ENCODE peak calls at places on chromosomes 5 and 9, in six cellular contexts. Z, R, A, F, X and M are unnamed samples.
A peak's percentile ranks its signal among the peaks of the same experiment; 100 is the strongest.

GRCh38 chr5:2736872-2737271 is 14.6 kb downstream of the IRX2 start:
- DNase-seq in Z (no peak), A (no peak), R (no peak), X (no peak), F (no peak), M (no peak)

GRCh38 chr9:35935755-35936509 is 22.0 kb downstream of the OR2S2 start:
- DNase-seq in R (no peak), Z (no peak), X (no peak), A (no peak), F (no peak), M (no peak)

GRCh38 chr5:110054240-110054639 is 364.5 kb downstream of the MAN2A1 start:
- DNase-seq in F (no peak), A (no peak), X (no peak), R (no peak), Z (no peak), M (no peak)

GRCh38 chr5:173866249-173867172 is 21.6 kb upstream of the CPEB4 start:
- DNase-seq in A (peak; percentile 28), R (no peak), F (no peak), X (peak; percentile 44), Z (peak; percentile 25), M (peak; percentile 94)

GRCh38 chr9:85004818-85005413 is 335.4 kb downstream of the NTRK2 start:
- DNase-seq in F (no peak), Z (no peak), A (no peak), R (no peak), X (no peak), M (no peak)

GRCh38 chr5:140875085-140876065 is at the start of gene PCDHA12:
- DNase-seq in F (no peak), Z (no peak), X (peak; percentile 46), A (no peak), R (no peak), M (no peak)

GRCh38 chr5:173689713-173690360 is 73.4 kb upstream of the BOD1 start:
- DNase-seq in X (no peak), Z (no peak), R (no peak), F (no peak), A (no peak), M (no peak)

GRCh38 chr9:93132946-93133640 is 958 bp downstream of the NINJ1 start:
- DNase-seq in Z (no peak), R (no peak), X (peak; percentile 79), A (no peak), F (peak; percentile 63), M (no peak)

GRCh38 chr5:171589461-171589860 is 170.0 kb downstream of the FGF18 start:
- DNase-seq in Z (no peak), F (no peak), X (no peak), A (no peak), R (no peak), M (no peak)

DNA sequence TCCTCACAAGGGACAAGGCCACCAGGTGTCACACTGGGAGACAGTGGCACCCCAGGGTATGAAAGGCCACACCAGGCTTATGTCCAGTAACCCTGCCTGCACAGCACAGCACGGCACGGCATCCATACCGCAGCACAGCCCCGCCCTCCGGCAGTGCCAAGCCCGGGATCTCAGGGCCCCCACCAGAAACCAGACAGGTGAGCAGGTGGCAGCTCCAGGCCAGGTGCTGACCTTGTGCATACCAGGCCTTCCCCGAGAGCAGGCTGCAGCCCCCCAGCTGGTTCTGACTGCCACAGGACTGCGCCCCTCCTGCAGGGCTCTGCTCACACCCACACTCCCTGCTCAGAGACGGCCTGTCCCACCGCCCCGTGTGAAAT is 56.5 kb downstream of the ADAMTS2 start:
- DNase-seq in A (no peak), F (no peak), R (no peak), X (no peak), Z (no peak), M (peak; percentile 39)
- H3K27ac ChIP-seq in A (no peak overlapping the region), F (no peak overlapping the region), R (peak overlapping the region; percentile 19), X (no peak overlapping the region), Z (no peak overlapping the region), M (no peak overlapping the region)

GRCh38 chr9:8869812-8870211 is 1070.2 kb upstream of the DMAC1 start:
- DNase-seq in F (no peak), A (no peak), R (no peak), X (no peak), Z (no peak), M (no peak)

GRCh38 chr9:8871796-8872470 is 1072.4 kb upstream of the DMAC1 start:
- DNase-seq in X (no peak), Z (no peak), A (no peak), F (no peak), R (no peak), M (no peak)

GRCh38 chr9:8874482-8874881 is 1074.9 kb upstream of the DMAC1 start:
- DNase-seq in A (no peak), Z (no peak), F (no peak), X (no peak), R (no peak), M (no peak)

GRCh38 chr9:8871396-8871795 is 1071.8 kb upstream of the DMAC1 start:
- DNase-seq in F (no peak), A (no peak), R (no peak), X (no peak), Z (no peak), M (no peak)

GRCh38 chr9:8872802-8873201 is 1073.2 kb upstream of the DMAC1 start:
- DNase-seq in F (no peak), X (no peak), Z (no peak), A (no peak), R (no peak), M (no peak)
- H3K27ac ChIP-seq in F (no peak overlapping the region), X (no peak overlapping the region), Z (no peak overlapping the region), A (no peak overlapping the region), R (no peak overlapping the region), M (peak overlapping the region; percentile 91)

DNA sequence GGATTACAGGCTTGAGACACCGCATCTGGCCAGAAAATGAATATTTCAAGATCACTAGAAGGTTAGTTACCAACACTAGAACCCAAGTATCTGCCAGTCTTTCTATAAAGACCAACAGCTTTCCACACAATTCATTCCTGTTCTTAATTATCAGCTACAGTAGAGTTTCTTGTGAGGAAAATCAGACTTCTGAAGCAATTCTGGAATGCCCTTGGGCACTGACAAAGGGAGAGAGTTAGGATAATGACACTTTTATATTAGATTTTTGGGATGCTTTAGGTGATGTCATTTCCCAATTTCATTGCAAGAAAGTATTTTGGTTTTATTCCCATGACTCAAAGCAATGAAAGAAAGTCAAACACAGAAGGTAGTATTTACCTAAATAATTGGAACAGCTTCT is 497.0 kb upstream of the TUSC1 start:
- DNase-seq in F (peak; percentile 40), X (no peak), R (no peak), A (no peak), Z (no peak), M (no peak)
- H3K27ac ChIP-seq in F (peak overlapping the region; percentile 39), X (no peak overlapping the region), R (no peak overlapping the region), A (no peak overlapping the region), Z (no peak overlapping the region), M (no peak overlapping the region)

GRCh38 chr9:37432020-37432419 is 9.5 kb downstream of the GRHPR start:
- DNase-seq in R (no peak), X (no peak), A (no peak), Z (no peak), F (no peak), M (no peak)
- H3K27ac ChIP-seq in R (peak overlapping the region; percentile 25), X (no peak overlapping the region), A (no peak overlapping the region), Z (no peak overlapping the region), F (no peak overlapping the region), M (peak overlapping the region; percentile 96)

GRCh38 chr9:21994526-21994995 is at the start of gene CDKN2B-AS1:
- DNase-seq in R (no peak), Z (peak; percentile 43), A (no peak), F (peak; percentile 66), X (peak; percentile 90), M (no peak)

GRCh38 chr9:21995652-21996275 is 1.2 kb downstream of the CDKN2B-AS1 start:
- DNase-seq in X (peak; percentile 93), A (peak; percentile 49), F (no peak), R (no peak), Z (peak; percentile 59), M (no peak)

GRCh38 chr9:21994996-21995651 is 533 bp downstream of the CDKN2B-AS1 start:
- DNase-seq in F (peak; percentile 50), Z (peak; percentile 65), A (peak; percentile 66), X (peak; percentile 93), R (no peak), M (peak; percentile 67)

GRCh38 chr9:21993007-21993406 is 1.2 kb downstream of the CDKN2A start:
- DNase-seq in R (no peak), A (no peak), F (no peak), Z (no peak), X (no peak), M (no peak)

GRCh38 chr9:21993893-21994525 is at the start of gene CDKN2A:
- DNase-seq in F (peak; percentile 57), Z (no peak), X (peak; percentile 91), A (no peak), R (no peak), M (no peak)
- H3K27ac ChIP-seq in F (peak within 1 kb of the TSS; percentile 78), Z (peak within 1 kb of the TSS; percentile 75), X (peak within 1 kb of the TSS; percentile 88), A (peak within 1 kb of the TSS; percentile 81), R (peak within 1 kb of the TSS; percentile 81), M (peak within 1 kb of the TSS; percentile 69)

DNA sequence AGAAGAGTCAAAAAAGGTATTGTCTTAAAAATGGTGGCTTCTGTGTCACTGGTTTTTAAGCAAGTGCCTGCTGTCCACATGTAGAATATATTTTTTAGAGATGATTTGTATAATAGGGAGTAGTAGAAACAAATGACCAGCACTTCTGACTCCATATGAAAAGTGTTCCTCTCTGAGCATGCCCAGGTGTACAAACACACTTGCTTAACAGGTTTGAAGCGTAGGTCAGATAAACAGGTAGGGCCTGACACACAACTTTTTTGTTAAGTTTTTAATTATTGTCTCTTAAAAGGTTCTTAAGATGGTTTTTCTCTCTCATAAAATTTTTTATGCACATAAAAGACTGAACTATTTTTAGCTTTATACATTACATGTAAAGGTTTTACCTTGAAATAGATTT is 352.9 kb downstream of the LRRC70 start:
- DNase-seq in R (no peak), Z (no peak), F (no peak), A (no peak), X (no peak), M (no peak)
- H3K27ac ChIP-seq in R (no peak overlapping the region), Z (no peak overlapping the region), F (no peak overlapping the region), A (no peak overlapping the region), X (no peak overlapping the region), M (no peak overlapping the region)

DNA sequence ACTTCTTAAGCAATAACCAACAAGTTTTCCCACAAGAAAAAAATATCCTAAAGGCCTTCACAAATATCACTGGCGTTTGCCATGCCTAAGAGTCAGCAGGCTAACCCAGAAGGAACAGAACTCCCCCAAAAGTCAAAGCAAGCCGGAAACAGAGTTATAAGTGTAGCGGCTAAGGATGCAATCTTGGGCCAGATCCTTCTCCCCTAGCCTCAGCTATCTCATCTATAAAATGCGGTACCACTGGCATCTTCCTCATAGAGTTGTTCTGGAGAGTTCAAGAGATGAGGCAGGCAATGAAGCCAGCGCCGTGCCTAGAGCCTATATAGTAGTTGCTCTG is 640 bp downstream of the DPM2 start:
- DNase-seq in A (no peak), Z (no peak), R (no peak), F (no peak), X (no peak), M (no peak)
- H3K27ac ChIP-seq in A (no peak overlapping the region), Z (no peak overlapping the region), R (peak overlapping the region; percentile 88), F (peak overlapping the region; percentile 25), X (peak overlapping the region; percentile 82), M (peak overlapping the region; percentile 80)

GRCh38 chr5:36058776-36059175 is 7.9 kb downstream of the UGT3A2 start:
- DNase-seq in X (no peak), R (no peak), F (no peak), Z (no peak), A (no peak), M (no peak)
- H3K27ac ChIP-seq in X (no peak overlapping the region), R (no peak overlapping the region), F (no peak overlapping the region), Z (no peak overlapping the region), A (no peak overlapping the region), M (no peak overlapping the region)